ENCODE peak calls at places on chromosomes 1 and 21, in six cellular contexts. G, R, E, D, S and Z are unnamed samples.

GRCh38 chr1:43963890-43964289 is 5.9 kb upstream of the DPH2 start:
- DNase-seq in S (no peak), E (no peak), G (no peak), R (no peak), D (no peak), Z (no peak)

GRCh38 chr1:117290855-117291254 is 76.4 kb upstream of the MAN1A2 start:
- DNase-seq in D (no peak), S (no peak), R (no peak), G (no peak), E (no peak), Z (no peak)

GRCh38 chr21:38993561-38993960 is 187.8 kb downstream of the ETS2 start:
- DNase-seq in R (no peak), S (peak; percentile 46), G (no peak), E (no peak), D (no peak), Z (no peak)

GRCh38 chr1:5811419-5811818 is 180.8 kb downstream of the NPHP4 start:
- DNase-seq in R (no peak), G (no peak), S (no peak), E (no peak), D (no peak), Z (no peak)

GRCh38 chr1:80083892-80084291 is 1077.4 kb upstream of the ADGRL4 start:
- DNase-seq in D (no peak), G (peak; percentile 36), E (no peak), R (no peak), S (no peak), Z (no peak)

GRCh38 chr1:116024629-116025028 is 48.3 kb downstream of the SLC22A15 start:
- DNase-seq in G (no peak), E (no peak), S (no peak), D (no peak), R (no peak), Z (no peak)

GRCh38 chr1:225754940-225755635 is 22.5 kb upstream of the SRP9 start:
- DNase-seq in D (no peak), S (peak; percentile 50), R (no peak), E (no peak), G (no peak), Z (peak; percentile 67)

GRCh38 chr1:240134596-240134995 is 42.9 kb downstream of the FMN2 start:
- DNase-seq in E (no peak), R (no peak), D (no peak), S (no peak), G (no peak), Z (no peak)

GRCh38 chr1:180117764-180118116 is 36.9 kb upstream of the QSOX1 start:
- DNase-seq in S (peak; percentile 19), R (no peak), E (no peak), G (no peak), D (no peak), Z (no peak)